ENCODE peak calls at places on chromosome 1, in nine cellular contexts. S, B, G, K, E, D, C, P and J are unnamed samples.
A peak's percentile ranks its signal among the peaks of the same experiment; 100 is the strongest.

GRCh38 chr1:153366261-153366660 is 8.6 kb downstream of the S100A9 start:
- DNase-seq in S (no peak), B (no peak), G (no peak), K (no peak), E (no peak), D (no peak), C (no peak), P (no peak), J (no peak)

GRCh38 chr1:172897738-172898137 is 153.0 kb downstream of the TNFSF18 start:
- DNase-seq in S (no peak), B (peak; percentile 75), G (no peak), K (no peak), E (peak; percentile 68), D (no peak), C (no peak), P (no peak), J (peak; percentile 76)

GRCh38 chr1:26360051-26360806 is 6.3 kb upstream of the CRYBG2 start:
- DNase-seq in S (no peak), B (no peak), G (no peak), K (no peak), E (no peak), D (no peak), C (no peak), P (peak; percentile 22), J (no peak)

GRCh38 chr1:19749685-19750084 is 50.0 kb downstream of the TMCO4 start:
- DNase-seq in S (no peak), B (no peak), G (no peak), K (no peak), E (no peak), D (no peak), C (no peak), P (no peak), J (no peak)

GRCh38 chr1:185719021-185719420 is 15.2 kb upstream of the HMCN1 start:
- DNase-seq in S (peak; percentile 24), B (peak; percentile 21), G (peak; percentile 20), K (peak; percentile 88), E (peak; percentile 74), D (no peak), C (peak; percentile 15), P (peak; percentile 96), J (peak; percentile 41)

GRCh38 chr1:169588785-169589485 is 2.7 kb upstream of the F5 start:
- DNase-seq in S (no peak), B (no peak), G (no peak), K (no peak), E (no peak), D (no peak), C (no peak), P (peak; percentile 73), J (no peak)

GRCh38 chr1:224380003-224380402 is 23.3 kb downstream of the CNIH4 start:
- DNase-seq in S (no peak), B (no peak), G (peak; percentile 16), K (no peak), E (no peak), D (no peak), C (no peak), P (no peak), J (no peak)

GRCh38 chr1:94949681-94950661 is 23.1 kb upstream of the CNN3 start:
- DNase-seq in S (peak; percentile 38), B (no peak), G (peak; percentile 93), K (no peak), E (no peak), D (no peak), C (no peak), P (peak; percentile 43), J (peak; percentile 22)

GRCh38 chr1:220271706-220272046 is 577 bp downstream of the RAB3GAP2 start:
- DNase-seq in S (peak; percentile 21), B (peak; percentile 20), G (peak; percentile 38), K (peak; percentile 45), E (no peak), D (no peak), C (peak; percentile 6), P (peak; percentile 25), J (peak; percentile 26)

GRCh38 chr1:108706643-108707042 is 6.1 kb upstream of the FNDC7 start:
- DNase-seq in S (no peak), B (no peak), G (no peak), K (no peak), E (no peak), D (no peak), C (no peak), P (no peak), J (no peak)

GRCh38 chr1:222893255-222893654 is 78.4 kb downstream of the DISP1 start:
- DNase-seq in S (no peak), B (no peak), G (no peak), K (no peak), E (no peak), D (no peak), C (peak; percentile 10), P (peak; percentile 68), J (no peak)

GRCh38 chr1:229028509-229028908 is 242.4 kb upstream of the RAB4A start:
- DNase-seq in S (no peak), B (no peak), G (no peak), K (no peak), E (no peak), D (no peak), C (no peak), P (no peak), J (no peak)

GRCh38 chr1:52186449-52186848 is 44.6 kb downstream of the ZFYVE9 start:
- DNase-seq in S (no peak), B (no peak), G (no peak), K (no peak), E (no peak), D (no peak), C (no peak), P (no peak), J (no peak)

GRCh38 chr1:187626056-187626455 is 797.3 kb downstream of the PLA2G4A start:
- DNase-seq in S (no peak), B (no peak), G (no peak), K (no peak), E (no peak), D (no peak), C (no peak), P (peak; percentile 54), J (no peak)

GRCh38 chr1:4745560-4745959 is 91.2 kb downstream of the AJAP1 start:
- DNase-seq in S (no peak), B (no peak), G (no peak), K (no peak), E (no peak), D (no peak), C (no peak), P (no peak), J (no peak)

GRCh38 chr1:66386712-66387111 is 147.2 kb upstream of the SGIP1 start:
- DNase-seq in S (no peak), B (no peak), G (no peak), K (no peak), E (no peak), D (no peak), C (no peak), P (no peak), J (no peak)

GRCh38 chr1:151175036-151175741 is 592 bp downstream of the TMOD4 start:
- DNase-seq in S (no peak), B (peak; percentile 39), G (no peak), K (no peak), E (no peak), D (no peak), C (no peak), P (no peak), J (no peak)

GRCh38 chr1:150168960-150169565 is 19.3 kb downstream of the PLEKHO1 start:
- DNase-seq in S (peak; percentile 70), B (peak; percentile 75), G (peak; percentile 70), K (peak; percentile 72), E (no peak), D (peak; percentile 81), C (peak; percentile 73), P (peak; percentile 68), J (peak; percentile 64)

GRCh38 chr1:15660151-15660550 is 24.0 kb upstream of the PLEKHM2 start:
- DNase-seq in S (no peak), B (no peak), G (no peak), K (no peak), E (no peak), D (no peak), C (no peak), P (no peak), J (no peak)

GRCh38 chr1:197468581-197469175 is 200.6 kb downstream of the CRB1 start:
- DNase-seq in S (no peak), B (no peak), G (no peak), K (no peak), E (no peak), D (no peak), C (no peak), P (no peak), J (no peak)

GRCh38 chr1:18569251-18569650 is 61.4 kb upstream of the PAX7 start:
- DNase-seq in S (no peak), B (no peak), G (no peak), K (no peak), E (no peak), D (no peak), C (no peak), P (no peak), J (no peak)